ENCODE peak calls at places on chromosomes 4 and X, in four cellular contexts. G is NCI-H187; D is CD4-positive, alpha-beta T cell; J is activated CD4-positive, alpha-beta T cell treated with anti-CD3 and anti-CD28 coated beads, Interleukin-2, amount 10 ng/mL, durations not matched to agents 7 days and 5 days. P is an unnamed sample.

GRCh38 chrX:72230290-72230689 is 8.5 kb downstream of the ERCC6L start:
- DNase-seq in G (no peak), D (no peak), J (no peak), P (no peak)

GRCh38 chr4:52051213-52051614 is at the start of gene SPATA18:
- DNase-seq in G (no peak), D (no peak), J (no peak), P (no peak)

GRCh38 chr4:30461218-30461617 is 259.0 kb upstream of the PCDH7 start:
- DNase-seq in G (no peak), D (no peak), J (no peak), P (no peak)

GRCh38 chr4:180060159-180060889 is 2182.9 kb upstream of the TENM3 start:
- DNase-seq in G (no peak), D (no peak), J (no peak), P (no peak)

GRCh38 chr4:146852365-146852764 is 93.3 kb downstream of the TTC29 start:
- DNase-seq in G (no peak), D (no peak), J (no peak), P (no peak)

GRCh38 chr4:60463846-60464502 is 736.2 kb upstream of the ADGRL3 start:
- DNase-seq in G (no peak), D (no peak), J (no peak), P (no peak)

GRCh38 chr4:107115185-107115847 is 79.2 kb upstream of the DKK2 start:
- DNase-seq in G (no peak), D (no peak), J (no peak), P (no peak)

GRCh38 chrX:53077207-53078197 is 4.7 kb upstream of the TSPYL2 start:
- DNase-seq in G (no peak), D (no peak), J (no peak), P (no peak)

GRCh38 chr4:56630876-56631666 is 50.0 kb downstream of the HOPX start:
- DNase-seq in G (no peak), D (no peak), J (no peak), P (no peak)

GRCh38 chr4:169859366-169860216 is 101.8 kb upstream of the HPF1 start:
- DNase-seq in G (no peak), D (no peak), J (no peak), P (no peak)

GRCh38 chr4:184471872-184472539 is 2.3 kb downstream of the IRF2 start:
- DNase-seq in G (no peak), D (no peak), J (peak; percentile 33), P (no peak)

P was measured in cerebellar nuclear complex.